ENCODE peak calls at places on chromosome 20, in ten cellular contexts. B is T-helper 2 cell; E is epithelial cell of prostate; Y is stimulated activated CD8-positive, alpha-beta memory T cell treated with anti-CD3 and anti-CD28 coated beads, Interleukin-4, amount 100 ng/mL, for 4 hours; M is NAMALWA; R is HFFc6; S is naive thymus-derived CD4-positive, alpha-beta T cell; Z is hepatocyte; O is RWPE1; I is NCI-H1436 treated with DMSO at 0.1 percent for 48 hours. N is an unnamed sample.
A peak's percentile ranks its signal among the peaks of the same experiment; 100 is the strongest.

GRCh38 chr20:4051413-4052138 is 36.2 kb upstream of the RNF24 start:
- DNase-seq in S (no peak), B (no peak), M (no peak), Y (no peak), O (no peak), I (no peak), R (no peak), Z (no peak), E (no peak), N (no peak)

GRCh38 chr20:23142162-23143050 is 56.3 kb upstream of the CD93 start:
- DNase-seq in E (no peak), I (no peak), R (no peak), S (no peak), Z (no peak), Y (no peak), O (no peak), B (no peak), M (no peak), N (no peak)

GRCh38 chr20:18042211-18042610 is 15.5 kb downstream of the OVOL2 start:
- DNase-seq in B (no peak), Y (no peak), Z (no peak), M (no peak), R (no peak), S (no peak), E (no peak), I (no peak), O (no peak), N (no peak)

GRCh38 chr20:58192567-58192966 is 35.9 kb downstream of the ANKRD60 start:
- DNase-seq in B (no peak), Z (no peak), S (no peak), Y (peak; percentile 6), M (peak; percentile 35), I (no peak), R (no peak), O (no peak), E (no peak), N (no peak)

GRCh38 chr20:19110866-19111460 is 101.5 kb upstream of the SLC24A3 start:
- DNase-seq in R (no peak), S (no peak), Z (no peak), E (no peak), M (no peak), B (no peak), O (no peak), I (no peak), Y (no peak), N (no peak)

GRCh38 chr20:63214514-63214913 is 1.4 kb downstream of the YTHDF1 start:
- DNase-seq in R (no peak), S (no peak), O (no peak), Z (no peak), M (no peak), Y (no peak), B (no peak), E (no peak), I (no peak), N (no peak)

GRCh38 chr20:21832442-21833152 is 127.1 kb downstream of the PAX1 start:
- DNase-seq in S (no peak), R (no peak), Z (no peak), M (no peak), E (no peak), I (no peak), O (no peak), B (no peak), Y (no peak), N (no peak)

GRCh38 chr20:34337982-34338756 is 24.9 kb upstream of the ITCH start:
- DNase-seq in M (no peak), S (no peak), E (no peak), R (no peak), Z (no peak), Y (no peak), I (no peak), B (peak; percentile 58), O (no peak), N (no peak)

GRCh38 chr20:1490643-1491042 is 577 bp downstream of the SIRPB2 start:
- DNase-seq in B (no peak), S (no peak), I (no peak), Y (no peak), E (no peak), R (no peak), O (no peak), Z (no peak), M (no peak), N (no peak)

GRCh38 chr20:507006-507758 is 36.4 kb downstream of the CSNK2A1 start:
- DNase-seq in E (no peak), M (no peak), Z (no peak), O (no peak), I (no peak), Y (no peak), B (no peak), S (no peak), R (no peak), N (no peak)

GRCh38 chr20:59977086-59977485 is 18.9 kb downstream of the CDH26 start:
- DNase-seq in E (no peak), B (no peak), Z (no peak), O (no peak), I (no peak), M (no peak), S (no peak), R (no peak), Y (no peak), N (no peak)

GRCh38 chr20:33653218-33653899 is 8.8 kb upstream of the C20orf144 start:
- DNase-seq in S (no peak), Y (no peak), I (peak; percentile 51), R (peak; percentile 46), E (no peak), M (peak; percentile 70), O (peak; percentile 85), B (no peak), Z (peak; percentile 89), N (peak; percentile 75)

GRCh38 chr20:46735436-46735835 is 26.0 kb downstream of the SLC2A10 start:
- DNase-seq in I (no peak), E (no peak), O (no peak), M (no peak), B (no peak), S (no peak), Z (no peak), R (no peak), Y (no peak), N (no peak)

GRCh38 chr20:701401-702129 is 26.0 kb upstream of the SCRT2 start:
- DNase-seq in I (no peak), Y (no peak), O (no peak), Z (no peak), E (no peak), B (no peak), S (no peak), R (no peak), M (no peak), N (no peak)

GRCh38 chr20:32457476-32457986 is 99.4 kb downstream of the ASXL1 start:
- DNase-seq in Y (no peak), S (no peak), O (peak; percentile 66), Z (peak; percentile 93), E (no peak), M (peak; percentile 38), B (no peak), R (peak; percentile 58), I (no peak), N (no peak)

GRCh38 chr20:48910360-48910781 is 11.1 kb upstream of the ARFGEF2 start:
- DNase-seq in Y (no peak), B (peak; percentile 45), R (no peak), M (no peak), Z (no peak), S (no peak), I (no peak), O (no peak), E (no peak), N (no peak)

GRCh38 chr20:47785321-47785899 is at the start of gene SULF2:
- DNase-seq in Z (peak; percentile 83), O (peak; percentile 61), S (no peak), Y (no peak), I (no peak), M (no peak), R (no peak), B (no peak), E (no peak), N (no peak)

N was measured in HepG2.